ENCODE peak calls at places on chromosomes 13 and 19, in six cellular contexts. One of them, this sample, is unnamed.

GRCh38 chr13:43061496-43062280 is 38.3 kb downstream of the DNAJC15 start:
- DNase-seq in dorsolateral prefrontal cortex: no peak
- DNase-seq in DND-41: no peak
- DNase-seq in WERI-Rb-1: no peak
- DNase-seq in endodermal cell: no peak
- DNase-seq in lower lobe of right lung: no peak
- DNase-seq in this sample: no peak

GRCh38 chr13:97660488-97661086 is 226.6 kb downstream of the RAP2A start:
- DNase-seq in dorsolateral prefrontal cortex: no peak
- DNase-seq in DND-41: no peak
- DNase-seq in WERI-Rb-1: no peak
- DNase-seq in endodermal cell: no peak
- DNase-seq in lower lobe of right lung: no peak
- DNase-seq in this sample: peak; percentile 20

GRCh38 chr19:3613765-3614661 is 7.3 kb upstream of the TBXA2R start:
- DNase-seq in dorsolateral prefrontal cortex: no peak
- DNase-seq in DND-41: no peak
- DNase-seq in WERI-Rb-1: no peak
- DNase-seq in endodermal cell: no peak
- DNase-seq in lower lobe of right lung: no peak
- DNase-seq in this sample: no peak

GRCh38 chr13:50230365-50230978 is 215.2 kb downstream of the KCNRG start:
- DNase-seq in dorsolateral prefrontal cortex: no peak
- DNase-seq in DND-41: no peak
- DNase-seq in WERI-Rb-1: no peak
- DNase-seq in endodermal cell: no peak
- DNase-seq in lower lobe of right lung: no peak
- DNase-seq in this sample: no peak

GRCh38 chr13:114047358-114047881 is 73.5 kb upstream of the C13orf46 start:
- DNase-seq in dorsolateral prefrontal cortex: no peak
- DNase-seq in DND-41: no peak
- DNase-seq in WERI-Rb-1: no peak
- DNase-seq in endodermal cell: no peak
- DNase-seq in lower lobe of right lung: no peak
- DNase-seq in this sample: no peak

GRCh38 chr13:41060723-41061074 is 610 bp upstream of the WBP4 start:
- DNase-seq in dorsolateral prefrontal cortex: peak; percentile 82
- DNase-seq in DND-41: peak; percentile 88
- DNase-seq in WERI-Rb-1: peak; percentile 67
- DNase-seq in endodermal cell: peak; percentile 91
- DNase-seq in lower lobe of right lung: peak; percentile 93
- DNase-seq in this sample: peak; percentile 88

GRCh38 chr19:33064117-33064777 is 441 bp downstream of the RHPN2 start:
- DNase-seq in dorsolateral prefrontal cortex: no peak
- DNase-seq in DND-41: no peak
- DNase-seq in WERI-Rb-1: peak; percentile 67
- DNase-seq in endodermal cell: peak; percentile 89
- DNase-seq in lower lobe of right lung: peak; percentile 73
- DNase-seq in this sample: peak; percentile 80

GRCh38 chr13:113930711-113931637 is 42.9 kb downstream of the C13orf46 start:
- DNase-seq in dorsolateral prefrontal cortex: no peak
- DNase-seq in DND-41: no peak
- DNase-seq in WERI-Rb-1: peak; percentile 8
- DNase-seq in endodermal cell: peak; percentile 22
- DNase-seq in lower lobe of right lung: no peak
- DNase-seq in this sample: peak; percentile 31

GRCh38 chr13:52128714-52129700 is at the start of gene NEK5:
- DNase-seq in dorsolateral prefrontal cortex: no peak
- DNase-seq in DND-41: peak; percentile 35
- DNase-seq in WERI-Rb-1: peak; percentile 51
- DNase-seq in endodermal cell: peak; percentile 95
- DNase-seq in lower lobe of right lung: peak; percentile 79
- DNase-seq in this sample: peak; percentile 79

GRCh38 chr19:2983351-2984195 is 6.2 kb downstream of the TLE6 start:
- DNase-seq in dorsolateral prefrontal cortex: peak; percentile 70
- DNase-seq in DND-41: no peak
- DNase-seq in WERI-Rb-1: peak; percentile 92
- DNase-seq in endodermal cell: no peak
- DNase-seq in lower lobe of right lung: no peak
- DNase-seq in this sample: no peak

GRCh38 chr13:110546933-110547332 is 14.6 kb downstream of the RAB20 start:
- DNase-seq in dorsolateral prefrontal cortex: no peak
- DNase-seq in DND-41: no peak
- DNase-seq in WERI-Rb-1: no peak
- DNase-seq in endodermal cell: no peak
- DNase-seq in lower lobe of right lung: peak; percentile 88
- DNase-seq in this sample: peak; percentile 84

GRCh38 chr13:48412881-48413351 is at the start of gene LPAR6:
- DNase-seq in dorsolateral prefrontal cortex: no peak
- DNase-seq in DND-41: peak; percentile 36
- DNase-seq in WERI-Rb-1: no peak
- DNase-seq in endodermal cell: peak; percentile 55
- DNase-seq in lower lobe of right lung: no peak
- DNase-seq in this sample: no peak

GRCh38 chr13:80040219-80040976 is 300.5 kb downstream of the SPRY2 start:
- DNase-seq in dorsolateral prefrontal cortex: no peak
- DNase-seq in DND-41: no peak
- DNase-seq in WERI-Rb-1: no peak
- DNase-seq in endodermal cell: no peak
- DNase-seq in lower lobe of right lung: no peak
- DNase-seq in this sample: no peak

GRCh38 chr19:34287676-34288140 is 33.4 kb downstream of the GARRE1 start:
- DNase-seq in dorsolateral prefrontal cortex: no peak
- DNase-seq in DND-41: no peak
- DNase-seq in WERI-Rb-1: no peak
- DNase-seq in endodermal cell: no peak
- DNase-seq in lower lobe of right lung: no peak
- DNase-seq in this sample: no peak

GRCh38 chr19:8074501-8074900 is 21.9 kb downstream of the CCL25 start:
- DNase-seq in dorsolateral prefrontal cortex: no peak
- DNase-seq in DND-41: no peak
- DNase-seq in WERI-Rb-1: no peak
- DNase-seq in endodermal cell: peak; percentile 32
- DNase-seq in lower lobe of right lung: no peak
- DNase-seq in this sample: no peak

DNA sequence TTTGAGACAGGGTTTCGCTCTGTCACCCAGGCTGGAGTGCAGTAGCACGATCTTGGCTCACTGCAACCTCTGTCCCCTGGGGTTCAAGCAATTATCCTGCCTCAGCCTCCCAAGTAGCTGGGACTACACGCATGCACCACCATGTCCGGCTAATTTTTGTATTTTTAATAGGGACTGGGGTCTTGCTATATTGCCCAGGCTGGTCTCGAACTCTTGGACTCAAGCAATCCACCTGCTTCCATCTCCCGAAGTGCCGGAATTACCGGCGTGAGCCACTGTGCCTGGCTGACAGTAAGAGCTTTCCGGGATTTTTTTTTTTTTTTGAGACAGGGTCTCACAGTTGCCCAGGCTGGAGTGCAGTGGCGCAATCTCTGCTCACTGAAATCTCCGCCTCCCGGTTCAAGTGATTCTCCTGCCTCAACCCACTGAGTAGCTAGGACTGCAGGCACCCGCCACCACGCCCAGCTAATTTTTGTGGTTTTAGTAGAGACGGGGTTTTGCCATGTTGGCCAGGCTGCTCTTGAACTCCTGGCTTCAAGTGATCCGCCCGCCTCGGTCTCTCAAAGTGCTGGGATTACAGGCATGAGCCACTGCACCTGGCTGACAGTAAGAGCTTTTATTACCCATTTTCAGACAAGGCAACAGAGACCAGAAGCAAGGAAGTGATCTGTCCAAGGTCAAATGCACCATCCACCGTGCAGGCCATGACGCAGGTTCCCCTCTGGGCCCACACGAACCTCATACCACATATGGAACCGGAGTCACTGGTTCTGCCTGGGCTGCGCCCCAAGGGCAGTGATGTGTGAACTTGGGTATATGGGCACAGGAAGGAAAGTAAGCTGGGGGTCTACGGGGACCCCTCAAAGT is 21.0 kb downstream of the RFX1 start:
- DNase-seq in dorsolateral prefrontal cortex: no peak
- DNase-seq in DND-41: no peak
- DNase-seq in WERI-Rb-1: no peak
- DNase-seq in endodermal cell: no peak
- DNase-seq in lower lobe of right lung: peak; percentile 86
- DNase-seq in this sample: no peak
- H3K27ac ChIP-seq in dorsolateral prefrontal cortex: no peak overlapping the region
- H3K27ac ChIP-seq in DND-41: peak overlapping the region; percentile 94
- H3K27ac ChIP-seq in WERI-Rb-1: peak overlapping the region; percentile 34
- H3K27ac ChIP-seq in endodermal cell: no peak overlapping the region
- H3K27ac ChIP-seq in lower lobe of right lung: peak overlapping the region; percentile 95
- H3K27ac ChIP-seq in this sample: no peak overlapping the region

GRCh38 chr19:17090501-17091074 is 15.0 kb downstream of the MYO9B start:
- DNase-seq in dorsolateral prefrontal cortex: no peak
- DNase-seq in DND-41: no peak
- DNase-seq in WERI-Rb-1: no peak
- DNase-seq in endodermal cell: no peak
- DNase-seq in lower lobe of right lung: no peak
- DNase-seq in this sample: no peak
- TF ChIP-seq CTCF in dorsolateral prefrontal cortex: no peak
- TF ChIP-seq CTCF in DND-41: no peak
- TF ChIP-seq CTCF in WERI-Rb-1: no peak
- TF ChIP-seq CTCF in endodermal cell: no peak
- TF ChIP-seq CTCF in lower lobe of right lung: no peak
- TF ChIP-seq CTCF in this sample: no peak

GRCh38 chr13:21149568-21149967 is 26.8 kb downstream of the SKA3 start:
- DNase-seq in dorsolateral prefrontal cortex: no peak
- DNase-seq in DND-41: no peak
- DNase-seq in WERI-Rb-1: no peak
- DNase-seq in endodermal cell: no peak
- DNase-seq in lower lobe of right lung: no peak
- DNase-seq in this sample: no peak
- H3K27ac ChIP-seq in dorsolateral prefrontal cortex: no peak overlapping the region
- H3K27ac ChIP-seq in DND-41: no peak overlapping the region
- H3K27ac ChIP-seq in WERI-Rb-1: no peak overlapping the region
- H3K27ac ChIP-seq in endodermal cell: no peak overlapping the region
- H3K27ac ChIP-seq in lower lobe of right lung: no peak overlapping the region
- H3K27ac ChIP-seq in this sample: no peak overlapping the region

DNA sequence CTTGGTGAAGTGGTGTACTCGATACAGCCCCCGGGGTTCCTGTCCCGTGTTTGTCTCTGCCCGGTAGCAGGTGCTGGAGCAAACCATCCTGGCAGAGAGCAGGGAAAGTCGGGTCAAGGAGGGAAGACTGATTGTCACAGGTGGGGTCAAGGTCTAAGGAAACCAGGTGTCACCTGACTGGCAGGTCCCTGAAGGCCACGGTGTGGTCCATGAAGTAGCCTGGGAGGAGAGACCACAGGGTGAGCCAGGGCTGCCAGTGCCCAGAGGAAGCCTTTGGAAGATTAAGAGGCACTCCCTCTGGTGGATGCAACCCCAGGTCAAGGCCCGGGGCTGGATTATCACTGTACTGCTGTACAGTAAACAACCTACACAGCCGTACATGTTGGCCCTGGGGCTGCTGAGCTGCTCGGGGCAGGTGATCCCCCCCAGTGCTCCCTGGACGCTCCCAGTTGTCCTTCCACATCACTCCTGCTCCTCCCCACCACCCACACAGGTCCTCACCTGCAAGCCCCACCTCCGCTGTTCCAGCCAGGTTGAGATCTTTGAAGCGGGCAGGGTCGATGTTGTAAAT is 6.0 kb upstream of the CCER2 start:
- DNase-seq in dorsolateral prefrontal cortex: no peak
- DNase-seq in DND-41: no peak
- DNase-seq in WERI-Rb-1: peak; percentile 77
- DNase-seq in endodermal cell: no peak
- DNase-seq in lower lobe of right lung: peak; percentile 12
- DNase-seq in this sample: peak; percentile 24
- TF ChIP-seq CTCF in dorsolateral prefrontal cortex: no peak
- TF ChIP-seq CTCF in DND-41: no peak
- TF ChIP-seq CTCF in WERI-Rb-1: peak; percentile 49
- TF ChIP-seq CTCF in endodermal cell: peak; percentile 60
- TF ChIP-seq CTCF in lower lobe of right lung: no peak
- TF ChIP-seq CTCF in this sample: peak; percentile 12